ENCODE peak calls at places on chromosomes 2 and 18, in six cellular contexts. One of them, this sample, is unnamed.
A peak's percentile ranks its signal among the peaks of the same experiment; 100 is the strongest.

GRCh38 chr2:101985101-101985792 is 6.5 kb upstream of the IL1R2 start:
- ATAC-seq in Panc1: no peak
- ATAC-seq in activated T-cell treated with anti-CD3 and anti-CD28 coated beads, Interleukin-2, amount 50 U/mL, for 72 hours: no peak
- ATAC-seq in aorta: no peak
- ATAC-seq in activated T-helper 17 cell treated with anti-CD3 and anti-CD28 coated beads, Interleukin-2, amount 50 U/mL, for 72 hours: no peak
- ATAC-seq in memory B cell: no peak
- ATAC-seq in this sample: no peak

GRCh38 chr18:75923169-75923568 is 495.7 kb upstream of the SMIM21 start:
- ATAC-seq in activated T-cell treated with anti-CD3 and anti-CD28 coated beads, Interleukin-2, amount 50 U/mL, for 72 hours: no peak
- ATAC-seq in aorta: peak; percentile 80
- ATAC-seq in activated T-helper 17 cell treated with anti-CD3 and anti-CD28 coated beads, Interleukin-2, amount 50 U/mL, for 72 hours: no peak
- ATAC-seq in memory B cell: no peak
- ATAC-seq in Panc1: peak; percentile 81
- ATAC-seq in this sample: peak; percentile 97

GRCh38 chr2:170341684-170342631 is 164.0 kb downstream of the MYO3B start:
- ATAC-seq in memory B cell: no peak
- ATAC-seq in Panc1: no peak
- ATAC-seq in activated T-cell treated with anti-CD3 and anti-CD28 coated beads, Interleukin-2, amount 50 U/mL, for 72 hours: no peak
- ATAC-seq in activated T-helper 17 cell treated with anti-CD3 and anti-CD28 coated beads, Interleukin-2, amount 50 U/mL, for 72 hours: no peak
- ATAC-seq in aorta: no peak
- ATAC-seq in this sample: no peak

GRCh38 chr18:9838144-9838877 is 47.5 kb upstream of the TXNDC2 start:
- ATAC-seq in memory B cell: no peak
- ATAC-seq in Panc1: peak; percentile 34
- ATAC-seq in activated T-cell treated with anti-CD3 and anti-CD28 coated beads, Interleukin-2, amount 50 U/mL, for 72 hours: no peak
- ATAC-seq in aorta: no peak
- ATAC-seq in activated T-helper 17 cell treated with anti-CD3 and anti-CD28 coated beads, Interleukin-2, amount 50 U/mL, for 72 hours: no peak
- ATAC-seq in this sample: no peak

GRCh38 chr2:47033102-47033880 is 117.7 kb upstream of the MCFD2 start:
- ATAC-seq in activated T-cell treated with anti-CD3 and anti-CD28 coated beads, Interleukin-2, amount 50 U/mL, for 72 hours: no peak
- ATAC-seq in aorta: no peak
- ATAC-seq in memory B cell: no peak
- ATAC-seq in activated T-helper 17 cell treated with anti-CD3 and anti-CD28 coated beads, Interleukin-2, amount 50 U/mL, for 72 hours: no peak
- ATAC-seq in Panc1: no peak
- ATAC-seq in this sample: no peak

GRCh38 chr2:171158790-171159325 is 1.8 kb downstream of the TLK1 start:
- ATAC-seq in activated T-helper 17 cell treated with anti-CD3 and anti-CD28 coated beads, Interleukin-2, amount 50 U/mL, for 72 hours: no peak
- ATAC-seq in activated T-cell treated with anti-CD3 and anti-CD28 coated beads, Interleukin-2, amount 50 U/mL, for 72 hours: no peak
- ATAC-seq in aorta: no peak
- ATAC-seq in Panc1: no peak
- ATAC-seq in memory B cell: no peak
- ATAC-seq in this sample: no peak

GRCh38 chr2:233807215-233807865 is 29.2 kb downstream of the MROH2A start:
- ATAC-seq in aorta: peak; percentile 9
- ATAC-seq in memory B cell: no peak
- ATAC-seq in activated T-cell treated with anti-CD3 and anti-CD28 coated beads, Interleukin-2, amount 50 U/mL, for 72 hours: no peak
- ATAC-seq in Panc1: no peak
- ATAC-seq in activated T-helper 17 cell treated with anti-CD3 and anti-CD28 coated beads, Interleukin-2, amount 50 U/mL, for 72 hours: no peak
- ATAC-seq in this sample: no peak

GRCh38 chr2:81213598-81213997 is 909.0 kb upstream of the LRRTM1 start:
- ATAC-seq in aorta: no peak
- ATAC-seq in activated T-cell treated with anti-CD3 and anti-CD28 coated beads, Interleukin-2, amount 50 U/mL, for 72 hours: no peak
- ATAC-seq in memory B cell: no peak
- ATAC-seq in Panc1: no peak
- ATAC-seq in activated T-helper 17 cell treated with anti-CD3 and anti-CD28 coated beads, Interleukin-2, amount 50 U/mL, for 72 hours: no peak
- ATAC-seq in this sample: no peak

GRCh38 chr2:231334179-231334930 is 61.2 kb upstream of the B3GNT7 start:
- ATAC-seq in memory B cell: no peak
- ATAC-seq in activated T-helper 17 cell treated with anti-CD3 and anti-CD28 coated beads, Interleukin-2, amount 50 U/mL, for 72 hours: no peak
- ATAC-seq in Panc1: no peak
- ATAC-seq in activated T-cell treated with anti-CD3 and anti-CD28 coated beads, Interleukin-2, amount 50 U/mL, for 72 hours: no peak
- ATAC-seq in aorta: no peak
- ATAC-seq in this sample: no peak

GRCh38 chr2:181037922-181038321 is 57.5 kb downstream of the UBE2E3 start:
- ATAC-seq in Panc1: no peak
- ATAC-seq in aorta: no peak
- ATAC-seq in activated T-cell treated with anti-CD3 and anti-CD28 coated beads, Interleukin-2, amount 50 U/mL, for 72 hours: peak; percentile 73
- ATAC-seq in activated T-helper 17 cell treated with anti-CD3 and anti-CD28 coated beads, Interleukin-2, amount 50 U/mL, for 72 hours: peak; percentile 75
- ATAC-seq in memory B cell: no peak
- ATAC-seq in this sample: no peak

GRCh38 chr2:152402780-152403388 is 67.9 kb downstream of the FMNL2 start:
- ATAC-seq in Panc1: no peak
- ATAC-seq in activated T-helper 17 cell treated with anti-CD3 and anti-CD28 coated beads, Interleukin-2, amount 50 U/mL, for 72 hours: peak; percentile 68
- ATAC-seq in aorta: no peak
- ATAC-seq in memory B cell: no peak
- ATAC-seq in activated T-cell treated with anti-CD3 and anti-CD28 coated beads, Interleukin-2, amount 50 U/mL, for 72 hours: peak; percentile 81
- ATAC-seq in this sample: no peak

GRCh38 chr18:14144628-14144895 is 12.3 kb upstream of the ZNF519 start:
- ATAC-seq in Panc1: no peak
- ATAC-seq in activated T-cell treated with anti-CD3 and anti-CD28 coated beads, Interleukin-2, amount 50 U/mL, for 72 hours: no peak
- ATAC-seq in memory B cell: no peak
- ATAC-seq in activated T-helper 17 cell treated with anti-CD3 and anti-CD28 coated beads, Interleukin-2, amount 50 U/mL, for 72 hours: no peak
- ATAC-seq in aorta: no peak
- ATAC-seq in this sample: no peak

GRCh38 chr2:237600205-237600846 is 9.8 kb upstream of the RAB17 start:
- ATAC-seq in Panc1: no peak
- ATAC-seq in aorta: peak; percentile 82
- ATAC-seq in memory B cell: no peak
- ATAC-seq in activated T-helper 17 cell treated with anti-CD3 and anti-CD28 coated beads, Interleukin-2, amount 50 U/mL, for 72 hours: no peak
- ATAC-seq in activated T-cell treated with anti-CD3 and anti-CD28 coated beads, Interleukin-2, amount 50 U/mL, for 72 hours: no peak
- ATAC-seq in this sample: peak; percentile 78

GRCh38 chr2:46276652-46277051 is 20.6 kb upstream of the EPAS1 start:
- ATAC-seq in Panc1: peak; percentile 69
- ATAC-seq in activated T-cell treated with anti-CD3 and anti-CD28 coated beads, Interleukin-2, amount 50 U/mL, for 72 hours: no peak
- ATAC-seq in aorta: no peak
- ATAC-seq in memory B cell: no peak
- ATAC-seq in activated T-helper 17 cell treated with anti-CD3 and anti-CD28 coated beads, Interleukin-2, amount 50 U/mL, for 72 hours: no peak
- ATAC-seq in this sample: no peak

GRCh38 chr2:233470007-233470687 is 96.4 kb downstream of the USP40 start:
- ATAC-seq in Panc1: no peak
- ATAC-seq in activated T-helper 17 cell treated with anti-CD3 and anti-CD28 coated beads, Interleukin-2, amount 50 U/mL, for 72 hours: no peak
- ATAC-seq in activated T-cell treated with anti-CD3 and anti-CD28 coated beads, Interleukin-2, amount 50 U/mL, for 72 hours: no peak
- ATAC-seq in memory B cell: no peak
- ATAC-seq in aorta: peak; percentile 75
- ATAC-seq in this sample: peak; percentile 82

GRCh38 chr2:128536925-128537620 is 218.4 kb upstream of the HS6ST1 start:
- ATAC-seq in memory B cell: no peak
- ATAC-seq in activated T-helper 17 cell treated with anti-CD3 and anti-CD28 coated beads, Interleukin-2, amount 50 U/mL, for 72 hours: peak; percentile 68
- ATAC-seq in aorta: no peak
- ATAC-seq in activated T-cell treated with anti-CD3 and anti-CD28 coated beads, Interleukin-2, amount 50 U/mL, for 72 hours: peak; percentile 95
- ATAC-seq in Panc1: peak; percentile 92
- ATAC-seq in this sample: no peak

GRCh38 chr18:2471523-2471922 is 99.8 kb downstream of the METTL4 start:
- ATAC-seq in aorta: no peak
- ATAC-seq in memory B cell: no peak
- ATAC-seq in activated T-cell treated with anti-CD3 and anti-CD28 coated beads, Interleukin-2, amount 50 U/mL, for 72 hours: no peak
- ATAC-seq in Panc1: no peak
- ATAC-seq in activated T-helper 17 cell treated with anti-CD3 and anti-CD28 coated beads, Interleukin-2, amount 50 U/mL, for 72 hours: no peak
- ATAC-seq in this sample: no peak

GRCh38 chr2:190679813-190680591 is 31.1 kb downstream of the NAB1 start:
- ATAC-seq in Panc1: peak; percentile 83
- ATAC-seq in activated T-cell treated with anti-CD3 and anti-CD28 coated beads, Interleukin-2, amount 50 U/mL, for 72 hours: no peak
- ATAC-seq in activated T-helper 17 cell treated with anti-CD3 and anti-CD28 coated beads, Interleukin-2, amount 50 U/mL, for 72 hours: peak; percentile 53
- ATAC-seq in memory B cell: peak; percentile 87
- ATAC-seq in aorta: peak; percentile 66
- ATAC-seq in this sample: peak; percentile 71

GRCh38 chr2:101518470-101519172 is 43.7 kb upstream of the RFX8 start:
- ATAC-seq in memory B cell: peak; percentile 52
- ATAC-seq in Panc1: peak; percentile 84
- ATAC-seq in aorta: no peak
- ATAC-seq in activated T-helper 17 cell treated with anti-CD3 and anti-CD28 coated beads, Interleukin-2, amount 50 U/mL, for 72 hours: no peak
- ATAC-seq in activated T-cell treated with anti-CD3 and anti-CD28 coated beads, Interleukin-2, amount 50 U/mL, for 72 hours: no peak
- ATAC-seq in this sample: peak; percentile 29

GRCh38 chr18:74281011-74281638 is 10.6 kb downstream of the CYB5A start:
- ATAC-seq in aorta: no peak
- ATAC-seq in memory B cell: no peak
- ATAC-seq in Panc1: no peak
- ATAC-seq in activated T-helper 17 cell treated with anti-CD3 and anti-CD28 coated beads, Interleukin-2, amount 50 U/mL, for 72 hours: no peak
- ATAC-seq in activated T-cell treated with anti-CD3 and anti-CD28 coated beads, Interleukin-2, amount 50 U/mL, for 72 hours: no peak
- ATAC-seq in this sample: no peak

GRCh38 chr2:135150711-135151110 is 98.6 kb downstream of the RAB3GAP1 start:
- ATAC-seq in Panc1: no peak
- ATAC-seq in aorta: no peak
- ATAC-seq in activated T-helper 17 cell treated with anti-CD3 and anti-CD28 coated beads, Interleukin-2, amount 50 U/mL, for 72 hours: no peak
- ATAC-seq in memory B cell: no peak
- ATAC-seq in activated T-cell treated with anti-CD3 and anti-CD28 coated beads, Interleukin-2, amount 50 U/mL, for 72 hours: no peak
- ATAC-seq in this sample: no peak

GRCh38 chr18:48676756-48677368 is 138.0 kb downstream of the CTIF start:
- ATAC-seq in Panc1: peak; percentile 60
- ATAC-seq in activated T-cell treated with anti-CD3 and anti-CD28 coated beads, Interleukin-2, amount 50 U/mL, for 72 hours: peak; percentile 51
- ATAC-seq in memory B cell: peak; percentile 61
- ATAC-seq in aorta: peak; percentile 61
- ATAC-seq in activated T-helper 17 cell treated with anti-CD3 and anti-CD28 coated beads, Interleukin-2, amount 50 U/mL, for 72 hours: peak; percentile 61
- ATAC-seq in this sample: peak; percentile 35

GRCh38 chr18:74342416-74343043 is 26.9 kb downstream of the C18orf63 start:
- ATAC-seq in Panc1: peak; percentile 83
- ATAC-seq in memory B cell: peak; percentile 38
- ATAC-seq in activated T-cell treated with anti-CD3 and anti-CD28 coated beads, Interleukin-2, amount 50 U/mL, for 72 hours: no peak
- ATAC-seq in activated T-helper 17 cell treated with anti-CD3 and anti-CD28 coated beads, Interleukin-2, amount 50 U/mL, for 72 hours: no peak
- ATAC-seq in aorta: no peak
- ATAC-seq in this sample: no peak

GRCh38 chr2:80122675-80123074 is 181.9 kb downstream of the LRRTM1 start:
- ATAC-seq in aorta: no peak
- ATAC-seq in memory B cell: no peak
- ATAC-seq in activated T-helper 17 cell treated with anti-CD3 and anti-CD28 coated beads, Interleukin-2, amount 50 U/mL, for 72 hours: no peak
- ATAC-seq in activated T-cell treated with anti-CD3 and anti-CD28 coated beads, Interleukin-2, amount 50 U/mL, for 72 hours: no peak
- ATAC-seq in Panc1: no peak
- ATAC-seq in this sample: no peak

GRCh38 chr18:78664851-78665250 is 314.8 kb upstream of the SALL3 start:
- ATAC-seq in aorta: no peak
- ATAC-seq in memory B cell: no peak
- ATAC-seq in Panc1: no peak
- ATAC-seq in activated T-helper 17 cell treated with anti-CD3 and anti-CD28 coated beads, Interleukin-2, amount 50 U/mL, for 72 hours: no peak
- ATAC-seq in activated T-cell treated with anti-CD3 and anti-CD28 coated beads, Interleukin-2, amount 50 U/mL, for 72 hours: no peak
- ATAC-seq in this sample: no peak

GRCh38 chr2:10900216-10901109 is 11.3 kb upstream of the KCNF1 start:
- ATAC-seq in aorta: no peak
- ATAC-seq in activated T-cell treated with anti-CD3 and anti-CD28 coated beads, Interleukin-2, amount 50 U/mL, for 72 hours: no peak
- ATAC-seq in memory B cell: peak; percentile 45
- ATAC-seq in Panc1: peak; percentile 79
- ATAC-seq in activated T-helper 17 cell treated with anti-CD3 and anti-CD28 coated beads, Interleukin-2, amount 50 U/mL, for 72 hours: no peak
- ATAC-seq in this sample: no peak

GRCh38 chr18:63850010-63850409 is 37.5 kb upstream of the SERPINB2 start:
- ATAC-seq in activated T-cell treated with anti-CD3 and anti-CD28 coated beads, Interleukin-2, amount 50 U/mL, for 72 hours: no peak
- ATAC-seq in aorta: no peak
- ATAC-seq in memory B cell: no peak
- ATAC-seq in Panc1: no peak
- ATAC-seq in activated T-helper 17 cell treated with anti-CD3 and anti-CD28 coated beads, Interleukin-2, amount 50 U/mL, for 72 hours: no peak
- ATAC-seq in this sample: no peak

GRCh38 chr2:207160115-207160514 is 5.6 kb downstream of the KLF7 start:
- ATAC-seq in activated T-cell treated with anti-CD3 and anti-CD28 coated beads, Interleukin-2, amount 50 U/mL, for 72 hours: no peak
- ATAC-seq in aorta: no peak
- ATAC-seq in memory B cell: no peak
- ATAC-seq in activated T-helper 17 cell treated with anti-CD3 and anti-CD28 coated beads, Interleukin-2, amount 50 U/mL, for 72 hours: no peak
- ATAC-seq in Panc1: no peak
- ATAC-seq in this sample: no peak

GRCh38 chr18:74463271-74463670 is 6.2 kb upstream of the DIPK1C start:
- ATAC-seq in activated T-helper 17 cell treated with anti-CD3 and anti-CD28 coated beads, Interleukin-2, amount 50 U/mL, for 72 hours: no peak
- ATAC-seq in Panc1: no peak
- ATAC-seq in activated T-cell treated with anti-CD3 and anti-CD28 coated beads, Interleukin-2, amount 50 U/mL, for 72 hours: no peak
- ATAC-seq in aorta: no peak
- ATAC-seq in memory B cell: no peak
- ATAC-seq in this sample: no peak

GRCh38 chr2:1824202-1824905 is 80.0 kb upstream of the PXDN start:
- ATAC-seq in Panc1: no peak
- ATAC-seq in activated T-cell treated with anti-CD3 and anti-CD28 coated beads, Interleukin-2, amount 50 U/mL, for 72 hours: no peak
- ATAC-seq in aorta: peak; percentile 84
- ATAC-seq in memory B cell: no peak
- ATAC-seq in activated T-helper 17 cell treated with anti-CD3 and anti-CD28 coated beads, Interleukin-2, amount 50 U/mL, for 72 hours: no peak
- ATAC-seq in this sample: peak; percentile 95

GRCh38 chr2:68853915-68854314 is 17.3 kb downstream of the BMP10 start:
- ATAC-seq in memory B cell: no peak
- ATAC-seq in activated T-helper 17 cell treated with anti-CD3 and anti-CD28 coated beads, Interleukin-2, amount 50 U/mL, for 72 hours: no peak
- ATAC-seq in activated T-cell treated with anti-CD3 and anti-CD28 coated beads, Interleukin-2, amount 50 U/mL, for 72 hours: no peak
- ATAC-seq in aorta: no peak
- ATAC-seq in Panc1: no peak
- ATAC-seq in this sample: no peak

GRCh38 chr18:12403601-12404506 is 3.9 kb upstream of the PRELID3A start:
- ATAC-seq in activated T-cell treated with anti-CD3 and anti-CD28 coated beads, Interleukin-2, amount 50 U/mL, for 72 hours: no peak
- ATAC-seq in memory B cell: no peak
- ATAC-seq in activated T-helper 17 cell treated with anti-CD3 and anti-CD28 coated beads, Interleukin-2, amount 50 U/mL, for 72 hours: peak; percentile 41
- ATAC-seq in Panc1: peak; percentile 64
- ATAC-seq in aorta: no peak
- ATAC-seq in this sample: no peak

GRCh38 chr2:86480105-86480504 is 38.9 kb downstream of the KDM3A start:
- ATAC-seq in activated T-helper 17 cell treated with anti-CD3 and anti-CD28 coated beads, Interleukin-2, amount 50 U/mL, for 72 hours: no peak
- ATAC-seq in activated T-cell treated with anti-CD3 and anti-CD28 coated beads, Interleukin-2, amount 50 U/mL, for 72 hours: no peak
- ATAC-seq in aorta: no peak
- ATAC-seq in memory B cell: no peak
- ATAC-seq in Panc1: no peak
- ATAC-seq in this sample: peak; percentile 59